ENCODE peak calls at places on chromosomes 16 and 17, in five cellular contexts. B, D, H, X and W are unnamed samples.
A peak's percentile ranks its signal among the peaks of the same experiment; 100 is the strongest.

GRCh38 chr17:17818088-17818526 is 18.7 kb downstream of the SREBF1 start:
- DNase-seq in B (no peak), D (no peak), H (no peak), X (peak; percentile 44), W (no peak)

GRCh38 chr16:89607453-89607852 is 6.0 kb upstream of the DPEP1 start:
- DNase-seq in B (no peak), D (no peak), H (no peak), X (no peak), W (no peak)

GRCh38 chr17:63542942-63543821 is 7.1 kb upstream of the DCAF7 start:
- DNase-seq in B (no peak), D (no peak), H (no peak), X (no peak), W (no peak)

GRCh38 chr17:65231086-65231485 is 93.9 kb downstream of the RGS9 start:
- DNase-seq in B (no peak), D (no peak), H (no peak), X (no peak), W (no peak)

GRCh38 chr17:40471856-40472732 is 28.8 kb downstream of the IGFBP4 start:
- DNase-seq in B (no peak), D (no peak), H (no peak), X (peak; percentile 43), W (peak; percentile 45)

GRCh38 chr17:76725580-76726230 is 701 bp downstream of the JMJD6 start:
- DNase-seq in B (no peak), D (no peak), H (peak; percentile 48), X (peak; percentile 61), W (no peak)

GRCh38 chr17:49194297-49194607 is 16.1 kb downstream of the GNGT2 start:
- DNase-seq in B (no peak), D (no peak), H (no peak), X (no peak), W (no peak)

GRCh38 chr17:44204453-44204882 is 4.8 kb upstream of the ATXN7L3 start:
- DNase-seq in B (no peak), D (no peak), H (no peak), X (peak; percentile 68), W (no peak)

GRCh38 chr17:63840591-63841349 is 1.7 kb downstream of the SMARCD2 start:
- DNase-seq in B (no peak), D (no peak), H (no peak), X (peak; percentile 11), W (no peak)

GRCh38 chr17:75128694-75129505 is 2.6 kb downstream of the NT5C start:
- DNase-seq in B (no peak), D (no peak), H (peak; percentile 42), X (no peak), W (no peak)

GRCh38 chr17:75125984-75126383 is 5.6 kb downstream of the NT5C start:
- DNase-seq in B (no peak), D (no peak), H (peak; percentile 63), X (no peak), W (no peak)

GRCh38 chr17:75124041-75124818 is 7.3 kb downstream of the NT5C start:
- DNase-seq in B (no peak), D (no peak), H (no peak), X (peak; percentile 36), W (peak; percentile 78)

GRCh38 chr17:75126954-75127353 is 4.6 kb downstream of the NT5C start:
- DNase-seq in B (no peak), D (no peak), H (no peak), X (no peak), W (no peak)

DNA sequence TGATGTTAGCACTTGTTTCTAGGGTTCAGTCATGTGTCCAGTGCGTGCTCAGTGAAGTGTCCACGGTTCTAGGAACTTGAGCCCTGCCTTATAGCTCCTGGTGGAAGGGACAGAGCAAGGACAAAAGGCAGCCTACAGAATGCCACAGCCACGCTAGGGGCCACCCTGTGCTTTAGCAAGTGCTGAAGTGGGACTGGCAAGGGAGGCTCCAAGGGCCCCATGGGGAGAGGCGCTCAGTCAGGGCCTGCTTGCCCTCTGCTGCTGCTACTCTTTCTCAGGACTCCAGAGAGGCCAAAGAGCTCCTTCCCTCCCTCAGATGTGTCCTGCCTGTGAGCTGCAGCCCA is 6.8 kb downstream of the NT5C start:
- DNase-seq in B (no peak), D (no peak), H (no peak), X (no peak), W (no peak)
- H3K9ac ChIP-seq in B (no peak overlapping the region), D (no peak overlapping the region), H (no peak overlapping the region), X (no peak overlapping the region), W (no peak overlapping the region)

GRCh38 chr16:4933433-4933832 is 3.5 kb downstream of the PPL start:
- DNase-seq in B (no peak), D (no peak), H (no peak), X (no peak), W (no peak)
- H2BK12ac ChIP-seq in B (peak overlapping the region; percentile 82), D (no peak overlapping the region), H (no peak overlapping the region), X (no peak overlapping the region), W (no peak overlapping the region)

GRCh38 chr17:80504671-80505413 is 28.4 kb upstream of the NPTX1 start:
- DNase-seq in B (no peak), D (no peak), H (no peak), X (peak; percentile 48), W (peak; percentile 14)

GRCh38 chr17:80503031-80503430 is 26.6 kb upstream of the NPTX1 start:
- DNase-seq in B (no peak), D (no peak), H (no peak), X (no peak), W (no peak)

GRCh38 chr17:80501739-80502577 is 25.6 kb upstream of the NPTX1 start:
- DNase-seq in B (no peak), D (no peak), H (no peak), X (no peak), W (peak; percentile 62)

GRCh38 chr17:80503921-80504320 is 27.5 kb upstream of the NPTX1 start:
- DNase-seq in B (no peak), D (no peak), H (no peak), X (no peak), W (no peak)

DNA sequence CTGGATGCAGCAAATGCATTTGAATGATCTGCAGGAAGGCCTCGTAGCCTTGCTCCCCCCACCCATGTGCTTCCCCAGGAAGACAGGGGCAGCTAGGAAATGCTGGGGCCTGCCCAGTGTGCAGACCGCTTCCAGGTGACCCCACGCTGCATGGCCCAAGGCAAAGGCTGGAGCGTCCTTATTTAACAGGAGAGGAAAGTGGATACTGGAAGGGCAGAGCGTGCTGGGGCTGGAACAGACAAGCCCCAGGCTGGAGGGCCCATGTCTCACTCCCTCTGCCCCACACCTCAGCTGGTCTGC is 26.1 kb upstream of the NPTX1 start:
- DNase-seq in B (no peak), D (no peak), H (no peak), X (no peak), W (no peak)
- H3K18ac ChIP-seq in B (peak overlapping the region; percentile 14), D (no peak overlapping the region), H (no peak overlapping the region), X (no peak overlapping the region), W (no peak overlapping the region)

GRCh38 chr16:87123356-87124001 is 193.7 kb downstream of the C16orf95 start:
- DNase-seq in B (no peak), D (no peak), H (no peak), X (peak; percentile 42), W (no peak)
- H3K9ac ChIP-seq in B (no peak overlapping the region), D (no peak overlapping the region), H (no peak overlapping the region), X (no peak overlapping the region), W (no peak overlapping the region)

DNA sequence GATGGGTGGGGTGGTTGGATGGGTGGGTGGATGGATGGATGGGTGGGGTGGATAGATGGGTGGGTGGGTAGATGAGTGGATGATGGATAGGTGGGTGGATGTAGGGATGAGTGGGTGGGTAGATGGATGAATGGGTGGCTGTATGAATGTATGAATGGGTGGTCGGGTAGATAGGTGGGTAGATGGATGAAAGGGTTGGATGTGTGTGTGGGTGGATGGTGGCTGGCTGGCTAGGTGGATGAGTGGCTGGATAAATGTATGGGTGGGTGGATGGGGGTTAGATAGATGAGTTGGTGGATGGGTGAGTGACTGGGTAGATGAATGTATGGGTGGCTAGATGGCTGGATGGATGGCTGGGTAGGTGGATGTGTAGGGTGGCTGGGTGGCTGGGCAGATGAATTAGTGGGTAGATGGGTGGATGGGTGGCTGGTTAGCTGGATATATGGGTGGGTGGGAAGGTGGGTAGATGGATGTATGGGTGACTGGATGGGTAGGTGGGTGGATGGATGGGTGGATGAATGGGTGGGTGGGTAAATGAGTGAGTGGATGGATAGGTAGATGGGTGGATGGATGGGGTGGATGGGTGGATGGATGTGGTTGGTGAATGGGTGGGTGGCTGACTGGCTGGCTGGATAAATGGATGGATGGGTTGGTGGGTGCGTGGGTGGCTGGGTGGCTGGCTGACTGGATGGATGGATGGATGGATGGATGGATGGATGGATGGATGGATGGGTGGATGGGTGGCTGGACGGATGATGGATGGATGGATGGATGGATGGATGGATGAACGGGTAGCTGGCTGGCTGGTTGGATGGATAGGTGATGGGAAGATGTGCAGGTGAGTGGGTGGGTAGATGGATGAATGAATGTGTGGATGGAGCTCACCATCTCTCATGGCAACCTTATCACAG is 18.9 kb upstream of the GOSR2 start:
- DNase-seq in B (no peak), D (no peak), H (no peak), X (no peak), W (no peak)
- H2BK12ac ChIP-seq in B (no peak overlapping the region), D (no peak overlapping the region), H (no peak overlapping the region), X (no peak overlapping the region), W (no peak overlapping the region)